ENCODE peak calls at places on chromosomes 1 and 21, in nine cellular contexts. A, J, E, F, Q, K, S, P and G are unnamed samples.

GRCh38 chr1:196527941-196528340 is 80.3 kb downstream of the KCNT2 start:
- DNase-seq in J (no peak), F (no peak), P (no peak), S (no peak), Q (no peak), A (no peak), K (no peak), E (no peak), G (no peak)

GRCh38 chr1:156493749-156494148 is 6.8 kb downstream of the MEF2D start:
- DNase-seq in P (no peak), K (no peak), J (no peak), A (no peak), Q (no peak), E (no peak), S (no peak), F (peak; percentile 40), G (no peak)

GRCh38 chr1:237470712-237471310 is 419.9 kb downstream of the ZP4 start:
- DNase-seq in S (no peak), E (no peak), P (peak; percentile 90), F (no peak), K (no peak), J (no peak), A (no peak), Q (no peak), G (no peak)

GRCh38 chr1:204340137-204340536 is 19.6 kb downstream of the PLEKHA6 start:
- DNase-seq in A (no peak), E (no peak), J (no peak), P (no peak), F (no peak), K (no peak), S (no peak), Q (no peak), G (no peak)

GRCh38 chr1:71587961-71588360 is 507.1 kb upstream of the ZRANB2 start:
- DNase-seq in J (no peak), F (no peak), S (no peak), K (no peak), A (peak; percentile 69), Q (peak; percentile 34), P (no peak), E (no peak), G (no peak)

GRCh38 chr1:211280910-211281309 is 21.7 kb downstream of the RCOR3 start:
- DNase-seq in S (no peak), A (no peak), P (no peak), Q (no peak), E (no peak), K (no peak), F (no peak), J (no peak), G (no peak)

GRCh38 chr1:155454096-155454495 is 108.5 kb downstream of the ASH1L start:
- DNase-seq in P (no peak), Q (peak; percentile 53), E (no peak), K (no peak), F (no peak), J (no peak), A (peak; percentile 72), S (no peak), G (no peak)

GRCh38 chr1:179107706-179108629 is 26.1 kb downstream of the TOR3A start:
- DNase-seq in F (no peak), P (no peak), K (no peak), A (no peak), S (no peak), J (no peak), E (no peak), Q (no peak), G (no peak)

GRCh38 chr1:186762653-186763052 is 66.1 kb upstream of the PLA2G4A start:
- DNase-seq in E (no peak), A (no peak), F (no peak), K (no peak), P (no peak), J (no peak), S (no peak), Q (peak; percentile 8), G (no peak)

GRCh38 chr1:236524142-236524891 is 535 bp downstream of the LGALS8 start:
- DNase-seq in F (peak; percentile 69), E (no peak), J (peak; percentile 90), S (no peak), Q (peak; percentile 89), K (peak; percentile 64), P (peak; percentile 43), A (peak; percentile 81), G (peak; percentile 75)

GRCh38 chr21:32572574-32573420 is 12.5 kb downstream of the TCP10L start:
- DNase-seq in S (peak; percentile 81), A (no peak), J (no peak), K (no peak), E (peak; percentile 64), Q (no peak), P (peak; percentile 68), F (peak; percentile 79), G (no peak)

GRCh38 chr1:174051956-174052355 is 29.8 kb upstream of the RC3H1 start:
- DNase-seq in J (no peak), P (no peak), S (no peak), Q (peak; percentile 62), F (no peak), A (peak; percentile 62), E (no peak), K (no peak), G (no peak)

GRCh38 chr1:184242507-184242943 is 144.3 kb upstream of the C1orf21 start:
- DNase-seq in K (no peak), J (no peak), A (peak; percentile 52), F (no peak), E (no peak), S (no peak), Q (peak; percentile 41), P (peak; percentile 39), G (no peak)

GRCh38 chr1:247294282-247294681 is 37.4 kb downstream of the ZNF496 start:
- DNase-seq in Q (peak; percentile 64), A (peak; percentile 58), E (no peak), P (no peak), S (peak; percentile 43), F (no peak), K (no peak), J (no peak), G (no peak)

GRCh38 chr1:243946946-243947345 is 96.9 kb upstream of the AKT3 start:
- DNase-seq in F (no peak), S (no peak), K (no peak), A (peak; percentile 25), Q (peak; percentile 24), J (no peak), P (no peak), E (no peak), G (no peak)

GRCh38 chr1:48688102-48688760 is 88.5 kb downstream of the BEND5 start:
- DNase-seq in Q (peak; percentile 8), K (no peak), J (peak; percentile 10), E (no peak), S (peak; percentile 29), P (no peak), A (no peak), F (no peak), G (no peak)

GRCh38 chr1:171929121-171929520 is 87.8 kb downstream of the DNM3 start:
- DNase-seq in E (no peak), P (no peak), Q (no peak), K (no peak), S (no peak), A (no peak), F (no peak), J (no peak), G (no peak)
- TF ChIP-seq CTCF in E (peak; percentile 24), P (no peak), Q (peak; percentile 31), K (peak; percentile 24), S (no peak), A (peak; percentile 34), F (no peak), J (no peak), G (no peak)

GRCh38 chr1:42860339-42861013 is 14.1 kb downstream of the ZNF691 start:
- DNase-seq in A (no peak), K (no peak), J (no peak), E (no peak), P (no peak), Q (no peak), S (no peak), F (no peak), G (no peak)
- TF ChIP-seq CTCF in A (peak; percentile 23), K (no peak), J (no peak), E (peak; percentile 17), P (no peak), Q (peak; percentile 12), S (no peak), F (no peak), G (no peak)

GRCh38 chr1:229839800-229840199 is 213.8 kb downstream of the URB2 start:
- DNase-seq in E (no peak), K (no peak), A (no peak), S (no peak), F (no peak), P (no peak), J (no peak), Q (no peak), G (no peak)
- TF ChIP-seq CTCF in E (no peak), K (no peak), A (no peak), S (no peak), F (no peak), P (no peak), J (no peak), Q (no peak), G (no peak)

GRCh38 chr1:39088658-39089057 is 62.5 kb downstream of the NDUFS5 start:
- DNase-seq in S (no peak), J (no peak), K (no peak), Q (no peak), F (no peak), A (no peak), E (no peak), P (no peak), G (no peak)
- TF ChIP-seq CTCF in S (no peak), J (no peak), K (no peak), Q (no peak), F (no peak), A (no peak), E (no peak), P (no peak), G (no peak)

GRCh38 chr1:66352783-66353182 is 181.2 kb upstream of the SGIP1 start:
- DNase-seq in K (no peak), F (no peak), S (no peak), Q (no peak), P (no peak), A (peak; percentile 41), E (no peak), J (no peak), G (no peak)

GRCh38 chr1:66350001-66350547 is 183.9 kb upstream of the SGIP1 start:
- DNase-seq in S (no peak), F (peak; percentile 67), E (no peak), Q (peak; percentile 52), P (no peak), K (peak; percentile 54), A (peak; percentile 19), J (no peak), G (peak; percentile 66)

GRCh38 chr1:66351913-66352312 is 182.0 kb upstream of the SGIP1 start:
- DNase-seq in K (no peak), F (no peak), Q (no peak), S (no peak), A (no peak), J (no peak), P (no peak), E (no peak), G (no peak)

GRCh38 chr1:66353207-66353606 is 180.7 kb upstream of the SGIP1 start:
- DNase-seq in K (no peak), A (peak; percentile 48), E (no peak), J (no peak), F (no peak), Q (no peak), S (no peak), P (no peak), G (no peak)

DNA sequence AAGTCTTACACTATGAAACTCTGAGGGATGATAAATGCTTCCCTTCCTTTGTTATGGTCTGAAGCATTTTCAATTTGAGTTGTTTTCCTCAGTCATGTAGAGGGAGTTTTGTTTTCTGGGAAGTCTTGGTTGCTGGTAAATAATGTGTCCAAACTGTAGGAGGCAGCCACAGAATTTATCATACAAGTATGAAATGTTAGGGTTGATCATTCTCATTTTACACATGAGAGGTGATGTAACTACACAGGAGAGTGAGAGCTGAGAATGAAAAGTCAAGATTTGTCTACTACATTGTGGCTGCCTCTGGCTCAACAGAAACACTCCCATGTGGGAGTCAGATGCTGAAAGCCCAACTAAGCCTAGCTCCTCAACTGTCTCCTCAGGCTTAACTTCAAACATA is 182.5 kb upstream of the SGIP1 start:
- DNase-seq in K (no peak), S (no peak), J (no peak), F (no peak), E (no peak), A (peak; percentile 28), Q (peak; percentile 66), P (no peak), G (no peak)
- TF ChIP-seq CTCF in K (no peak), S (no peak), J (no peak), F (no peak), E (no peak), A (no peak), Q (no peak), P (no peak), G (no peak)